ENCODE peak calls at places on chromosomes 6 and 20, in five cellular contexts. B is left ventricle myocardium inferior; P is CD4-positive, CD25-positive, alpha-beta regulatory T cell; R is progenitor cell of endocrine pancreas; Y is activated CD4-positive, alpha-beta T cell treated with anti-CD3 and anti-CD28 coated beads, Interleukin-2, amount 10 ng/mL, durations not matched to agents 7 days and 5 days. M is an unnamed sample.

GRCh38 chr6:19465240-19465639 is 371.9 kb upstream of the ID4 start:
- DNase-seq in Y (no peak), R (no peak), P (no peak), B (no peak), M (no peak)

GRCh38 chr20:891121-892080 is 24.7 kb downstream of the ANGPT4 start:
- DNase-seq in R (no peak), B (peak), Y (no peak), P (no peak), M (no peak)

GRCh38 chr20:5198651-5198924 is 71.8 kb downstream of the CDS2 start:
- DNase-seq in P (no peak), B (no peak), Y (no peak), R (no peak), M (no peak)

GRCh38 chr6:166704171-166704570 is 77.1 kb upstream of the RPS6KA2 start:
- DNase-seq in B (no peak), Y (no peak), P (no peak), R (no peak), M (no peak)

GRCh38 chr6:130752292-130752691 is 74.9 kb upstream of the SMLR1 start:
- DNase-seq in B (no peak), Y (no peak), R (no peak), P (no peak), M (no peak)

GRCh38 chr6:52513896-52514295 is 63.0 kb downstream of the TRAM2 start:
- DNase-seq in R (no peak), Y (no peak), P (no peak), B (no peak), M (no peak)

GRCh38 chr6:113350521-113350920 is 506.6 kb upstream of the MARCKS start:
- DNase-seq in B (no peak), Y (no peak), P (no peak), R (no peak), M (no peak)

GRCh38 chr6:135812085-135812526 is 39.4 kb upstream of the PDE7B start:
- DNase-seq in B (peak), P (no peak), R (no peak), Y (no peak), M (no peak)

GRCh38 chr20:54174452-54175175 is 828 bp upstream of the CYP24A1 start:
- DNase-seq in R (no peak), P (no peak), B (no peak), Y (no peak), M (no peak)

GRCh38 chr20:53983401-53983800 is 87.0 kb downstream of the BCAS1 start:
- DNase-seq in Y (no peak), P (no peak), R (no peak), B (no peak), M (no peak)

GRCh38 chr6:2038096-2038495 is 207.3 kb downstream of the GMDS start:
- DNase-seq in P (peak), Y (peak), B (no peak), R (no peak), M (no peak)

GRCh38 chr6:169864148-169865030 is 113.0 kb downstream of the ERMARD start:
- DNase-seq in R (no peak), B (no peak), P (no peak), Y (no peak), M (no peak)

GRCh38 chr6:124881898-124882579 is 80.2 kb upstream of the RNF217 start:
- DNase-seq in B (peak), Y (no peak), R (no peak), P (no peak), M (no peak)

GRCh38 chr20:4573564-4574355 is 147.9 kb upstream of the PRND start:
- DNase-seq in B (no peak), Y (no peak), R (no peak), P (no peak), M (no peak)

GRCh38 chr20:57705103-57705899 is 4.5 kb downstream of the PMEPA1 start:
- DNase-seq in B (no peak), P (no peak), R (no peak), Y (no peak), M (no peak)

GRCh38 chr20:62372042-62372993 is 5.2 kb upstream of the LAMA5 start:
- DNase-seq in P (no peak), Y (no peak), B (no peak), R (no peak), M (no peak)

GRCh38 chr6:170129691-170130171 is 161.1 kb downstream of the DLL1 start:
- DNase-seq in R (peak), B (peak), P (no peak), Y (no peak), M (peak)